ENCODE peak calls at places on chromosomes 4 and X, in six cellular contexts. One of them, this sample, is unnamed.
A peak's percentile ranks its signal among the peaks of the same experiment; 100 is the strongest.

GRCh38 chrX:23317799-23318724 is 16.6 kb upstream of the PTCHD1 start:
- DNase-seq in epithelial cell of esophagus: peak; percentile 14
- DNase-seq in GM20000: peak; percentile 58
- DNase-seq in neural progenitor cell: peak; percentile 61
- DNase-seq in A549: peak; percentile 13
- DNase-seq in HCT116: no peak
- DNase-seq in this sample: peak; percentile 48

GRCh38 chr4:126647320-126647719 is 985.4 kb upstream of the INTU start:
- DNase-seq in GM20000: no peak
- DNase-seq in epithelial cell of esophagus: no peak
- DNase-seq in HCT116: no peak
- DNase-seq in neural progenitor cell: no peak
- DNase-seq in A549: no peak
- DNase-seq in this sample: no peak

GRCh38 chr4:38177035-38177791 is 217.0 kb downstream of the PTTG2 start:
- DNase-seq in A549: no peak
- DNase-seq in neural progenitor cell: no peak
- DNase-seq in epithelial cell of esophagus: peak; percentile 46
- DNase-seq in HCT116: no peak
- DNase-seq in GM20000: peak; percentile 37
- DNase-seq in this sample: peak; percentile 29

GRCh38 chr4:69485130-69485529 is 10.6 kb downstream of the UGT2B4 start:
- DNase-seq in neural progenitor cell: no peak
- DNase-seq in epithelial cell of esophagus: no peak
- DNase-seq in GM20000: no peak
- DNase-seq in HCT116: no peak
- DNase-seq in A549: no peak
- DNase-seq in this sample: no peak

GRCh38 chr4:88674989-88675388 is 22.6 kb downstream of the NAP1L5 start:
- DNase-seq in HCT116: no peak
- DNase-seq in A549: no peak
- DNase-seq in GM20000: no peak
- DNase-seq in neural progenitor cell: no peak
- DNase-seq in epithelial cell of esophagus: peak; percentile 10
- DNase-seq in this sample: no peak

GRCh38 chrX:44945736-44946135 is 72.7 kb downstream of the KDM6A start:
- DNase-seq in GM20000: no peak
- DNase-seq in HCT116: no peak
- DNase-seq in A549: no peak
- DNase-seq in neural progenitor cell: no peak
- DNase-seq in epithelial cell of esophagus: no peak
- DNase-seq in this sample: no peak

GRCh38 chr4:167239627-167240026 is 5.3 kb upstream of the SPOCK3 start:
- DNase-seq in HCT116: no peak
- DNase-seq in epithelial cell of esophagus: no peak
- DNase-seq in A549: no peak
- DNase-seq in neural progenitor cell: no peak
- DNase-seq in GM20000: no peak
- DNase-seq in this sample: no peak

GRCh38 chr4:112031712-112032328 is 113.4 kb upstream of the FAM241A start:
- DNase-seq in A549: peak; percentile 44
- DNase-seq in GM20000: peak; percentile 39
- DNase-seq in epithelial cell of esophagus: peak; percentile 67
- DNase-seq in HCT116: peak; percentile 48
- DNase-seq in neural progenitor cell: peak; percentile 76
- DNase-seq in this sample: peak; percentile 39

GRCh38 chr4:71229477-71230257 is 109.2 kb upstream of the SLC4A4 start:
- DNase-seq in neural progenitor cell: peak; percentile 64
- DNase-seq in A549: peak; percentile 31
- DNase-seq in HCT116: peak; percentile 7
- DNase-seq in GM20000: peak; percentile 41
- DNase-seq in epithelial cell of esophagus: peak; percentile 58
- DNase-seq in this sample: peak; percentile 48

GRCh38 chrX:10519761-10520160 is 100.6 kb downstream of the MID1 start:
- DNase-seq in HCT116: no peak
- DNase-seq in GM20000: no peak
- DNase-seq in A549: no peak
- DNase-seq in epithelial cell of esophagus: no peak
- DNase-seq in neural progenitor cell: no peak
- DNase-seq in this sample: no peak

GRCh38 chr4:21656832-21657231 is 291.7 kb downstream of the KCNIP4 start:
- DNase-seq in neural progenitor cell: no peak
- DNase-seq in GM20000: no peak
- DNase-seq in epithelial cell of esophagus: peak; percentile 10
- DNase-seq in HCT116: peak; percentile 2
- DNase-seq in A549: peak; percentile 38
- DNase-seq in this sample: no peak

GRCh38 chrX:136339702-136340101 is 38.9 kb downstream of the ADGRG4 start:
- DNase-seq in GM20000: no peak
- DNase-seq in A549: no peak
- DNase-seq in epithelial cell of esophagus: no peak
- DNase-seq in neural progenitor cell: no peak
- DNase-seq in HCT116: no peak
- DNase-seq in this sample: no peak

GRCh38 chrX:136336623-136337022 is 35.9 kb downstream of the ADGRG4 start:
- DNase-seq in neural progenitor cell: no peak
- DNase-seq in A549: peak; percentile 1
- DNase-seq in GM20000: no peak
- DNase-seq in epithelial cell of esophagus: no peak
- DNase-seq in HCT116: peak; percentile 3
- DNase-seq in this sample: no peak
- TF ChIP-seq CTCF in neural progenitor cell: peak; percentile 53
- TF ChIP-seq CTCF in A549: no peak
- TF ChIP-seq CTCF in GM20000: peak; percentile 8
- TF ChIP-seq CTCF in epithelial cell of esophagus: no peak
- TF ChIP-seq CTCF in HCT116: peak; percentile 51
- TF ChIP-seq CTCF in this sample: peak; percentile 16

DNA sequence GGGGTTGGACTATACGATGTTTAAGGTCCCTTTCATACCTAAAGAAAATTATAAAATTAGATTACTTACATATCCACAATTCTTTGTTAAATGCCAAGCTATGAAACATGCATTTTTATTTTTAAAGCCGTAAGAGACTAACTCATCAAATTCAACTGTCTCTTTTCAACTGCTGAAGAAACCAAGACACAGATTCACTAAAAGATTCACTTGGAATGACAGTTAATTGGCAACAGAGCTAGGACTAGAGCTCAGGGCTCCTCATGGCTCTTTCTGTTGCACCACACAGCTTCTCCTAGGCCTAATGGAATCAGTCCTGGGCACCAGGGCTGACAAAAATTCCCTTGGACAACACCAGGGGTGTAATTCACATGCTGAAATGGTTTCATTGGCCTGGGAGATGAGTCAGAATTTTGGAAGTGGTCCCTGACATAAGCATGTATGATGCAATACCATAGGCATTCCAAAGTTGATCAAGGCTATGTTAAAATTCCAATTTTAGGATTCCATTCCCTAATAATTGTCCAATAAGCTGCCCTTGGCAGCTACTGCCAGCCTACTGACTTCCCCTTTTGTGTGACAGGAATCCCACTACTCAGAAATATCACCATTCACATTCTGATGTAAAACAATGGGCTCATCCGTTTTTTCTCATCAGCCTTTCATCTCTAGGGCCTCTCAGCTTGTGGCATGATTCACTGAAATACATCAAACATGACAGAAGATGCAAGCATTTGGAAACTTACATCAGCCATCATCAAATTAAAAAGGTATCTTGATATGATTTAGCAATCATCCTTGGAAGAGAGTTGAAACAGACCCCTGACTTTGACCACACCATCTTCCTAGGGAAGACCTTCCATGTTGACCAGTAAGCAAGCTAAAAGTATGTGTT is 54.2 kb downstream of the PLAC1 start:
- DNase-seq in GM20000: no peak
- DNase-seq in epithelial cell of esophagus: peak; percentile 71
- DNase-seq in HCT116: peak; percentile 71
- DNase-seq in neural progenitor cell: no peak
- DNase-seq in A549: peak; percentile 79
- DNase-seq in this sample: no peak
- TF ChIP-seq CTCF in GM20000: no peak
- TF ChIP-seq CTCF in epithelial cell of esophagus: peak; percentile 31
- TF ChIP-seq CTCF in HCT116: no peak
- TF ChIP-seq CTCF in neural progenitor cell: no peak
- TF ChIP-seq CTCF in A549: no peak
- TF ChIP-seq CTCF in this sample: no peak

GRCh38 chr4:155248002-155248896 is 39.8 kb downstream of the NPY2R start:
- DNase-seq in HCT116: no peak
- DNase-seq in A549: no peak
- DNase-seq in neural progenitor cell: peak; percentile 90
- DNase-seq in epithelial cell of esophagus: no peak
- DNase-seq in GM20000: no peak
- DNase-seq in this sample: no peak
- TF ChIP-seq CTCF in HCT116: no peak
- TF ChIP-seq CTCF in A549: no peak
- TF ChIP-seq CTCF in neural progenitor cell: no peak
- TF ChIP-seq CTCF in epithelial cell of esophagus: no peak
- TF ChIP-seq CTCF in GM20000: no peak
- TF ChIP-seq CTCF in this sample: no peak

GRCh38 chr4:86013623-86014022 is 346.2 kb downstream of the MAPK10 start:
- DNase-seq in neural progenitor cell: no peak
- DNase-seq in epithelial cell of esophagus: no peak
- DNase-seq in HCT116: no peak
- DNase-seq in A549: no peak
- DNase-seq in GM20000: no peak
- DNase-seq in this sample: no peak

GRCh38 chr4:86019362-86019761 is 340.5 kb downstream of the MAPK10 start:
- DNase-seq in epithelial cell of esophagus: no peak
- DNase-seq in neural progenitor cell: no peak
- DNase-seq in A549: no peak
- DNase-seq in GM20000: no peak
- DNase-seq in HCT116: no peak
- DNase-seq in this sample: no peak

GRCh38 chr4:86015412-86016350 is 344.2 kb downstream of the MAPK10 start:
- DNase-seq in neural progenitor cell: no peak
- DNase-seq in GM20000: no peak
- DNase-seq in A549: no peak
- DNase-seq in epithelial cell of esophagus: no peak
- DNase-seq in HCT116: no peak
- DNase-seq in this sample: peak; percentile 16

GRCh38 chr4:86011117-86011516 is 348.7 kb downstream of the MAPK10 start:
- DNase-seq in neural progenitor cell: no peak
- DNase-seq in A549: no peak
- DNase-seq in HCT116: no peak
- DNase-seq in epithelial cell of esophagus: peak; percentile 95
- DNase-seq in GM20000: no peak
- DNase-seq in this sample: no peak

DNA sequence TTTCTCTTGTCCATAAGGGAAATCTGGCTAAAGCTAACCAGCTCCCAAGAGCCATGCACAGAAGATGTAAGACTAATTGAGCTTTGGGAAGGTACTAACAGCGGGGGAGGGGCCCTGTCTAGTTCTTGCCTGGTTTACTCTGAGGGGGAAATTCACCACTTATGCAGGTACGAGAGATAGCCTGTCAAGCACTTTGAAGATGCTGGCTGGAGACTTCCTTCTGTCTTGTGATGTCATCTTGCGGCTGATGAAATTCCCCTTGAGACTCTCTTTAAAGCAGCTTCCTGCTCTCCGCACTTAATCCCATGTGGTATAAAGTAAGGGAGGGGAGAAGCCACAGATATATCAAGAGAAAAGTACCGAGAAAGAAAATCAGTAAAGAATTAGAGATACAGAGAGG is 345.3 kb downstream of the MAPK10 start:
- DNase-seq in epithelial cell of esophagus: no peak
- DNase-seq in HCT116: no peak
- DNase-seq in GM20000: peak; percentile 45
- DNase-seq in A549: no peak
- DNase-seq in neural progenitor cell: no peak
- DNase-seq in this sample: peak; percentile 45
- TF ChIP-seq CTCF in epithelial cell of esophagus: no peak
- TF ChIP-seq CTCF in HCT116: no peak
- TF ChIP-seq CTCF in GM20000: no peak
- TF ChIP-seq CTCF in A549: no peak
- TF ChIP-seq CTCF in neural progenitor cell: no peak
- TF ChIP-seq CTCF in this sample: no peak

This sample was measured in GM13977.